ENCODE peak calls at places on chromosomes 6 and 20, in five cellular contexts. Y, F, P, X and G are unnamed samples.
A peak's percentile ranks its signal among the peaks of the same experiment; 100 is the strongest.

GRCh38 chr6:26536571-26537159 is 1.5 kb upstream of the HMGN4 start:
- DNase-seq in X (peak; percentile 64), P (peak; percentile 53), F (peak; percentile 20), Y (no peak), G (no peak)

GRCh38 chr6:10951675-10952282 is 64.9 kb downstream of the SYCP2L start:
- DNase-seq in F (no peak), Y (no peak), X (peak; percentile 62), P (no peak), G (no peak)

GRCh38 chr6:155050311-155050710 is 55.2 kb downstream of the TIAM2 start:
- DNase-seq in F (peak; percentile 19), Y (no peak), X (no peak), P (no peak), G (peak; percentile 4)

GRCh38 chr6:147022041-147022440 is 182.2 kb upstream of the STXBP5 start:
- DNase-seq in Y (no peak), F (no peak), X (peak; percentile 62), P (no peak), G (no peak)

GRCh38 chr6:161369339-161369738 is 95.5 kb upstream of the AGPAT4 start:
- DNase-seq in P (no peak), F (no peak), X (peak; percentile 94), Y (no peak), G (no peak)

GRCh38 chr6:110822248-110822647 is 7.0 kb upstream of the CDK19 start:
- DNase-seq in F (no peak), Y (no peak), P (no peak), X (peak; percentile 86), G (no peak)

GRCh38 chr6:119495230-119495683 is 145.7 kb upstream of the MAN1A1 start:
- DNase-seq in P (no peak), Y (no peak), F (no peak), X (no peak), G (no peak)

GRCh38 chr6:68635706-68636513 is 828 bp downstream of the ADGRB3 start:
- DNase-seq in P (peak; percentile 27), X (no peak), F (no peak), Y (no peak), G (peak; percentile 53)

GRCh38 chr6:18186033-18186432 is 30.8 kb downstream of the KDM1B start:
- DNase-seq in P (no peak), Y (no peak), F (no peak), X (no peak), G (peak; percentile 9)

GRCh38 chr20:56628015-56628872 is 862 bp upstream of the TFAP2C start:
- DNase-seq in F (no peak), X (no peak), Y (no peak), P (no peak), G (no peak)

GRCh38 chr6:11911535-11911934 is 100.6 kb upstream of the HIVEP1 start:
- DNase-seq in F (no peak), X (peak; percentile 81), Y (no peak), P (no peak), G (no peak)

GRCh38 chr6:17015144-17015543 is 86.7 kb upstream of the STMND1 start:
- DNase-seq in Y (no peak), P (no peak), F (no peak), X (peak; percentile 76), G (no peak)